ENCODE peak calls at places on chromosomes 12 and 14, in five cellular contexts. N is mesenchymal stem cell, U is IMR-90, K is mesendoderm, B is trophoblast cell. V is an unnamed sample. For H3K79me1, the result is how much of the 10 kb centered on the place peaks cover.

GRCh38 chr14:50795909-50796308 is 35.1 kb downstream of the NIN start:
- DNase-seq in N (no peak), U (no peak), K (no peak), B (no peak), V (no peak)

GRCh38 chr12:2641209-2641608 is 153.6 kb upstream of the FKBP4 start:
- DNase-seq in N (no peak), U (peak), K (peak), B (peak), V (no peak)

GRCh38 chr12:10491766-10492165 is 13.9 kb upstream of the EIF2S3B start:
- DNase-seq in N (no peak), U (no peak), K (no peak), B (no peak), V (no peak)

GRCh38 chr12:84803661-84804060 is 108.9 kb downstream of the SLC6A15 start:
- DNase-seq in N (no peak), U (no peak), K (no peak), B (no peak), V (no peak)

GRCh38 chr12:8018666-8019581 is 13.6 kb upstream of the FOXJ2 start:
- DNase-seq in N (peak), U (no peak), K (peak), B (peak), V (peak)

GRCh38 chr12:91819132-91819447 is 326.6 kb downstream of the BTG1 start:
- DNase-seq in N (no peak), U (no peak), K (no peak), B (no peak), V (no peak)

GRCh38 chr14:51465486-51465885 is 186.2 kb upstream of the FRMD6 start:
- DNase-seq in N (no peak), U (no peak), K (no peak), B (no peak), V (no peak)

GRCh38 chr14:64501326-64502171 is 2.1 kb downstream of the ZBTB25 start:
- DNase-seq in N (peak), U (peak), K (peak), B (peak), V (no peak)

GRCh38 chr12:18428416-18428815 is 167.1 kb downstream of the PIK3C2G start:
- DNase-seq in N (no peak), U (no peak), K (peak), B (peak), V (no peak)

GRCh38 chr12:121580959-121581680 is at the start of gene KDM2B:
- DNase-seq in N (peak), U (peak), K (peak), B (peak), V (peak)

GRCh38 chr14:74509587-74510210 is 16.1 kb downstream of the ISCA2 start:
- DNase-seq in N (no peak), U (no peak), K (no peak), B (no peak), V (no peak)

GRCh38 chr12:107126688-107127481 is 33.5 kb upstream of the CRY1 start:
- DNase-seq in N (no peak), U (peak), K (no peak), B (peak), V (no peak)

GRCh38 chr14:86057018-86057667 is 527.2 kb downstream of the FLRT2 start:
- DNase-seq in N (peak), U (peak), K (peak), B (peak), V (no peak)

GRCh38 chr14:34179723-34180122 is 228.8 kb upstream of the EGLN3 start:
- DNase-seq in N (no peak), U (no peak), K (no peak), B (no peak), V (no peak)

GRCh38 chr14:32633214-32633864 is 304.2 kb downstream of the AKAP6 start:
- DNase-seq in N (peak), U (no peak), K (no peak), B (no peak), V (no peak)

GRCh38 chr12:104372048-104372720 is 68.6 kb downstream of the EID3 start:
- DNase-seq in N (no peak), U (no peak), K (no peak), B (no peak), V (no peak)

GRCh38 chr12:49288412-49288853 is 6.5 kb upstream of the PRPH start:
- DNase-seq in N (peak), U (peak), K (peak), B (peak), V (no peak)

GRCh38 chr12:65407388-65408149 is 129.1 kb downstream of the MSRB3 start:
- DNase-seq in N (no peak), U (no peak), K (no peak), B (no peak), V (no peak)

GRCh38 chr12:65464930-65465329 is 186.4 kb downstream of the MSRB3 start:
- DNase-seq in N (peak), U (peak), K (no peak), B (no peak), V (no peak)

DNA sequence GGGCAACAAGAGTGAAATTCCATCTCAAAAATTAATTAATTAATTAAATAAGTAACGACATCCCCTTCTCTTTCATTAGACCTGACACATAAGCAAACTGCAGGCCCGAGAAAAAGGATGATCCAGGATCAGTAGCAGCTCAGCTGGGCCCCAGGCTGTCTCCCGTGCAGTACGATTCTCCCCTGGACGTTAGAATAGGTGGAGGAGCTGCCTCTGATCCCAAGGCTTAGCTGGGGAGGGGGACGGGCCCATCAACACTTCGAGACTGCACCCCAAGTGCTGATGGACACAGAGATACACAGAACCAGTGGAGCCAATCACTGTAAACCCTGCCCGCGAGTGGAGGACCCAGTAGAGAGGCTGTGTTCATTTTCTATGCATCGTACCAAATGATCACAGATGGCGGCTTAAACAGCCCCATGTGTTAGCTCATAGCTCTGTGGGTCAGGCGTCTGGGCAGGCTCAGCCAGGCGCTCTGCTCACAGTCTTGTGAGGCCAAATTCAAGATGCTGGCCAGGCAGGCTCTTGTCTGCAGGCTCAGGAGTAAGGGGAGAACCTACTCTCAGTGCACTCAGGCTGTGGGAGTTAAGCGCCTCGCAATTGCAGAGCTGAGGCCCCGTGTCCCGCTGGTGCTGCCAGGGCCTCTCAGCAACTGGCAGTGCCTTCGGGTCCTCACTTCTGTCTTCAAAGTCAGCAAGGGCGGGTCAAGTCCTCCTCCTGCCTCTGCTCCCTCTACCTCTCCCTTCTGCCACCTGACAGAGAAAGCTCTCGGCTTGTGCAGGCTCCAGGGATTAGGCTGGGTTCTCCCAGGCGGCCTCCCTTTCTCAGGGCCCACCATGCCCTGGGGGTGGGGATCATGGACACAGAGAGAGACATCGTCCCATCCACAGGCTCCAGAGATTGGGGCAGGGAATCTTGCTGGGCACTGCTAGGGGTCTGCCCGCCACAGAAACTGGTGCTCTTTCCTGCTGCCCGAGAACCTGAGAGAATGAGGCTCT is 26.4 kb downstream of the RIMBP2 start:
- DNase-seq in N (no peak), U (no peak), K (no peak), B (no peak), V (no peak)
- H4K8ac ChIP-seq in N (no peak), U (no peak), K (no peak), B (no peak), V (no peak)

GRCh38 chr12:132921685-132922084 is 34.3 kb upstream of the CHFR start:
- DNase-seq in N (no peak), U (no peak), K (peak), B (no peak), V (no peak)
- H3K79me1 ChIP-seq in N (under half), U (under half), K (under half), B (under half), V (under half)

DNA sequence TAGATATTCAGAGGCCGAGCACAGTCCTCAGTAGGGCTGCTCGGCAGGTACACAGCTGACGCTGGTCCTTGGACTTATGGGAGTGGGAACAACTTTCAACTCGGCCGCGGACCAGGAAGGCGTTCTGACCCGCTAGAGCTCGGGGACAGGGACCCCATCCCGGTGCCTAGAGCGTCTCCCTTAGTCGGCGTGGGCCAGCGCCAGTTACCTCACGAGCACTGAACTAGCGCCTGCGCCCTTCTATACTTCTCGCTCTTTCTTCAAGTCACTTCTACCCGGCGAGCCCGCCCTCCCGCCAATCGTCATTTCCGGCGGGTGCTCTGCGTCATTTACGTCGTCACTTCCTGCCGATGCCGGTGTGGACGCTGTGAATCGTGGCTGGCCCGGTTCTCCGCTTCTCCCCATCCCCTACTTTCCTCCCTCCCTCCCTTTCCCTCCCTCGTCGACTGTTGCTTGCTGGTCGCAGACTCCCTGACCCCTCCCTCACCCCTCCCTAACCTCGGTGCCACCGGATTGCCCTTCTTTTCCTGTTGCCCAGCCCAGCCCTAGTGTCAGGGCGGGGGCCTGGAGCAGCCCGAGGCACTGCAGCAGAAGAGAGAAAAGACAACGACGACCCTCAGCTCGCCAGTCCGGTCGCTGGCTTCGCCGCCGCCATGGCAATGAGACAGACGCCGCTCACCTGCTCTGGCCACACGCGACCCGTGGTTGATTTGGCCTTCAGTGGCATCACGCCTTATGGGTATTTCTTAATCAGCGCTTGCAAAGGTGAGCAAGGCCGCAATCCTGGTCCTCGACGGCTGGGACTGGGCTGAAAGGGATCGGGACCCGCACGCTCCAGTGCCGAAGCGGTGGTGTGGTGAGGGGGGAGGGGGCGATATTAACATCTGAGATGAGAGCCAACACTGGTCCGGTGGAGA is at the start of gene STRAP:
- DNase-seq in N (peak), U (peak), K (peak), B (peak), V (peak)
- H4K8ac ChIP-seq in N (peak), U (peak), K (no peak), B (peak), V (no peak)

DNA sequence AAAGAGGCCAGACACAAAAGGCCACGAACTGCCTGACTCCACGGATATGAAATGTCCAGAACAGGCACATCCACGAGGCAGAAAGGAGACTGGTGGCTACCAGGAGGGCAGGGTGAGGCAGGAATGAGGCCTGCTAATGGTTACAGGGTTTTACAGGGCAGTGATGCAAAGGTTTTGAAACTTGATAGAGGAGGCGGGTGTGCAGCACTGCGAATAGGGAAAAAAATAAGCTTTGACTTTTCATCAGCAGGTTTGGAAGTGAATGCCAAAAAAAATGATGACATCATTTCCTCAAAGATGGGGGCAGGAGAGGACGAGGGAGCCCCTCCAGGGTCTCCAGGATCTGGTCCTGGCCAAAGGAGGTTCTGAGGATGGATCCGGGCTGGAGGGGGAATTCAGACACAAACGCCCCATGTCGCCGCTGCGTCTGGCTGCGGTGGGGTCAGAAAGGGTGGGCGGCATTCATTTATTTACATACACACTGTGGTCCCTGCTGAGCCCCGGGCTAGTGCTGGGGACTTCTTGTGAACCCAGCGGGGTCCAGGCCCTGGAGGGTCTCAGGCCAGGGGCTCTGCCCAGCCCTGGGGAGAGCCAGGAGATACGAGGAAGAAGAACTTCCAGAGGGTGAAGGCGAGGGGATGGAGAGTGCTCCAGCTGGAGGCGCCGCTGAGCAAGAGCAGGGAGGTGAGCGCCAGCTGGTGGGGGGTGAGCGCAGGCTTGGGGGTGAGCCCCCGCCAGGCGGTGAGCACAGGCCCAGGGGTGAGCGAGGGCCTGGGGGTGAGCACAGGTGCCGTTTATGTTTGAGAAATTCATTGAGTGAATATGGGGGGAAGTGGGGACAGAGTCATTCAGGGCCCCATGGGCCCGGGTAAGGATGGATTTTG is 68.3 kb downstream of the NCOR2 start:
- DNase-seq in N (no peak), U (peak), K (no peak), B (no peak), V (no peak)
- H3K79me1 ChIP-seq in N (under half), U (half or more), K (under half), B (under half), V (under half)

DNA sequence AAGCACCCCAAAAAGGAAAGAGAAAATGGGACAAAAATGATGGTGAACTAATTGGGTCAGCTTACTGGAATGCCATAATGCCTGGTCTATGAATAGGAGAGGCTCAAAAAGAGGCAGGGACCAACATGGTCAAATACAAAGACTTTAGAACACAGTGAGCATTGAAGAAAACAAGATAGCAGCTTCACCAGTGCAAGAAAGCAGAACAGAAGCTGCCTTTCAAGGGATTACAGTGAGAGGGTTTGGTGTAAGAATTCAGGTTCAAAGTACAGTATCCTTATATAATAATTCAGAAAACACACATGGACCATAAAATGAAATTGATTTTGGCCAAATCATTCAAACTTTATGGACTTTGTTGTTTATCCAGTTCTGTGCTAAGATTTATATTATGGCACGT is 162.1 kb downstream of the NAV3 start:
- DNase-seq in N (no peak), U (no peak), K (no peak), B (no peak), V (no peak)
- H4K8ac ChIP-seq in N (no peak), U (no peak), K (no peak), B (no peak), V (no peak)

GRCh38 chr12:124500232-124501079 is 67.0 kb downstream of the NCOR2 start:
- DNase-seq in N (peak), U (peak), K (peak), B (peak), V (peak)

GRCh38 chr12:124501827-124502226 is 65.6 kb downstream of the NCOR2 start:
- DNase-seq in N (no peak), U (no peak), K (no peak), B (no peak), V (no peak)

GRCh38 chr12:124501080-124501642 is 66.3 kb downstream of the NCOR2 start:
- DNase-seq in N (peak), U (no peak), K (peak), B (no peak), V (no peak)

GRCh38 chr12:124503305-124503704 is 64.1 kb downstream of the NCOR2 start:
- DNase-seq in N (no peak), U (no peak), K (no peak), B (no peak), V (no peak)

DNA sequence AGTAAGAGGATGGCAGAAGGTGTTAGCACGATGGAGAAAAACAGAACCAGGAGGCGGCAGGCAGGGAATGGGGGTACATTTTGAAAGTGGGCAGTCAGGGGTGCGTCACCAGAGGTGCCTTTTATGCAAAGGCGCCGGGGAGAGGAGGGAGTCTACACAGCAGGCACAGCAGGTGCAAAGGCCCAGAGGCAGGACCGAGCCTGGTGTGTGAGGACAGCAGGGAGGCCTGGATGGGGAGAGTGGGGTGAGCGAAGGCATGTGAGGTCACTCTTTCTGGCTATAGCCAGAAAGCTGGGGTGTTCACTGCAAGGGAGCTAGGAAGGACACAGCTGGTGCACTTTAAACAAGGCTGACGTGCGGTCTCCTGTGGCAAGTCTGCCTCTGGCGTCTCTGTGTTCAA is 65.0 kb downstream of the NCOR2 start:
- DNase-seq in N (no peak), U (no peak), K (no peak), B (no peak), V (no peak)
- H3K79me1 ChIP-seq in N (under half), U (half or more), K (under half), B (under half), V (under half)